ENCODE peak calls at places on chromosomes 7 and 10, in nine cellular contexts. D is NCI-H2107, T is brain microvascular endothelial cell, V is astrocyte of the spinal cord, H is activated T-cell treated with anti-CD3 and anti-CD28 coated beads for 1 hour, G is HT-29, I is NCI-H748 treated with DMSO at 0.1 percent for 48 hours, A is neuronal stem cell, E is A549. X is an unnamed sample.

GRCh38 chr10:47031251-47031952 is 120.2 kb downstream of the PTPN20 start:
- DNase-seq in D (no peak), T (no peak), V (no peak), H (no peak), G (peak), I (no peak), A (no peak), E (peak), X (no peak)

GRCh38 chr10:6430581-6430980 is 149.5 kb downstream of the PRKCQ start:
- DNase-seq in D (no peak), T (no peak), V (no peak), H (no peak), G (no peak), I (no peak), A (no peak), E (no peak), X (no peak)

GRCh38 chr7:158506626-158507025 is 81.0 kb downstream of the PTPRN2 start:
- DNase-seq in D (no peak), T (no peak), V (no peak), H (no peak), G (no peak), I (no peak), A (no peak), E (no peak), X (no peak)

GRCh38 chr10:132231656-132232552 is 45.2 kb downstream of the DPYSL4 start:
- DNase-seq in D (peak), T (no peak), V (no peak), H (no peak), G (no peak), I (peak), A (no peak), E (no peak), X (no peak)

GRCh38 chr10:79179404-79180309 is 110.9 kb downstream of the ZMIZ1 start:
- DNase-seq in D (no peak), T (no peak), V (peak), H (no peak), G (no peak), I (peak), A (peak), E (no peak), X (no peak)

GRCh38 chr7:87339373-87339897 is 6.0 kb upstream of the CROT start:
- DNase-seq in D (no peak), T (no peak), V (no peak), H (no peak), G (no peak), I (no peak), A (no peak), E (no peak), X (peak)

GRCh38 chr7:106756071-106756470 is 95.1 kb upstream of the CCDC71L start:
- DNase-seq in D (no peak), T (no peak), V (no peak), H (no peak), G (no peak), I (no peak), A (no peak), E (no peak), X (no peak)

GRCh38 chr10:128936392-128936791 is 530.6 kb upstream of the MGMT start:
- DNase-seq in D (no peak), T (no peak), V (no peak), H (no peak), G (no peak), I (no peak), A (no peak), E (no peak), X (no peak)

GRCh38 chr10:119496282-119496681 is 46.2 kb downstream of the RGS10 start:
- DNase-seq in D (no peak), T (no peak), V (no peak), H (no peak), G (no peak), I (no peak), A (no peak), E (no peak), X (no peak)

GRCh38 chr7:27532256-27532783 is 130.4 kb downstream of the HIBADH start:
- DNase-seq in D (no peak), T (no peak), V (no peak), H (no peak), G (no peak), I (no peak), A (no peak), E (no peak), X (no peak)

GRCh38 chr7:70913924-70914323 is 218.0 kb upstream of the GALNT17 start:
- DNase-seq in D (no peak), T (no peak), V (no peak), H (no peak), G (no peak), I (no peak), A (no peak), E (no peak), X (no peak)

GRCh38 chr10:49598164-49598856 is 11.8 kb upstream of the SLC18A3 start:
- DNase-seq in D (no peak), T (no peak), V (no peak), H (no peak), G (no peak), I (no peak), A (no peak), E (no peak), X (no peak)

GRCh38 chr10:33330543-33331019 is 3.9 kb downstream of the NRP1 start:
- DNase-seq in D (no peak), T (peak), V (peak), H (peak), G (peak), I (peak), A (peak), E (peak), X (peak)

GRCh38 chr10:3873728-3874461 is 88.9 kb upstream of the KLF6 start:
- DNase-seq in D (no peak), T (peak), V (peak), H (no peak), G (peak), I (peak), A (peak), E (peak), X (no peak)

GRCh38 chr7:47404005-47404404 is 177.9 kb downstream of the TNS3 start:
- DNase-seq in D (no peak), T (peak), V (no peak), H (no peak), G (no peak), I (no peak), A (no peak), E (no peak), X (no peak)

GRCh38 chr7:151408839-151409554 is 841 bp downstream of the WDR86 start:
- DNase-seq in D (no peak), T (no peak), V (no peak), H (peak), G (peak), I (no peak), A (no peak), E (no peak), X (no peak)

GRCh38 chr7:20513897-20514296 is 101.6 kb upstream of the ABCB5 start:
- DNase-seq in D (no peak), T (no peak), V (no peak), H (no peak), G (no peak), I (no peak), A (no peak), E (no peak), X (no peak)